ENCODE peak calls at places on chromosomes 1 and 21, in seven cellular contexts. One of them, this sample, is unnamed.

GRCh38 chr1:244970236-244970652 is 105.9 kb upstream of the HNRNPU start:
- DNase-seq in IMR-90: peak
- DNase-seq in GM12878: no peak
- DNase-seq in H1: peak
- DNase-seq in K562: peak
- DNase-seq in SK-N-SH: peak
- DNase-seq in HepG2: peak
- DNase-seq in this sample: peak

GRCh38 chr1:204139088-204139487 is 12.8 kb downstream of the ETNK2 start:
- DNase-seq in IMR-90: no peak
- DNase-seq in GM12878: no peak
- DNase-seq in H1: no peak
- DNase-seq in K562: no peak
- DNase-seq in SK-N-SH: no peak
- DNase-seq in HepG2: no peak
- DNase-seq in this sample: no peak

GRCh38 chr1:183096889-183097288 is 73.7 kb downstream of the LAMC1 start:
- DNase-seq in IMR-90: peak
- DNase-seq in GM12878: no peak
- DNase-seq in H1: no peak
- DNase-seq in K562: no peak
- DNase-seq in SK-N-SH: no peak
- DNase-seq in HepG2: no peak
- DNase-seq in this sample: no peak

GRCh38 chr1:226086776-226087175 is 24.3 kb downstream of the H3-3A start:
- DNase-seq in IMR-90: no peak
- DNase-seq in GM12878: no peak
- DNase-seq in H1: no peak
- DNase-seq in K562: no peak
- DNase-seq in SK-N-SH: no peak
- DNase-seq in HepG2: no peak
- DNase-seq in this sample: no peak

GRCh38 chr1:153880962-153881361 is 41.8 kb downstream of the GATAD2B start:
- DNase-seq in IMR-90: peak
- DNase-seq in GM12878: no peak
- DNase-seq in H1: no peak
- DNase-seq in K562: no peak
- DNase-seq in SK-N-SH: peak
- DNase-seq in HepG2: peak
- DNase-seq in this sample: no peak

GRCh38 chr1:244576259-244576892 is 76.5 kb upstream of the DESI2 start:
- DNase-seq in IMR-90: no peak
- DNase-seq in GM12878: no peak
- DNase-seq in H1: no peak
- DNase-seq in K562: no peak
- DNase-seq in SK-N-SH: no peak
- DNase-seq in HepG2: no peak
- DNase-seq in this sample: peak

GRCh38 chr1:229094476-229095311 is 176.2 kb upstream of the RAB4A start:
- DNase-seq in IMR-90: peak
- DNase-seq in GM12878: no peak
- DNase-seq in H1: no peak
- DNase-seq in K562: no peak
- DNase-seq in SK-N-SH: no peak
- DNase-seq in HepG2: no peak
- DNase-seq in this sample: no peak

GRCh38 chr1:116915182-116915611 is 5.5 kb downstream of the PTGFRN start:
- DNase-seq in IMR-90: no peak
- DNase-seq in GM12878: no peak
- DNase-seq in H1: no peak
- DNase-seq in K562: no peak
- DNase-seq in SK-N-SH: no peak
- DNase-seq in HepG2: no peak
- DNase-seq in this sample: no peak

GRCh38 chr1:229127301-229127700 is 143.6 kb upstream of the RAB4A start:
- DNase-seq in IMR-90: peak
- DNase-seq in GM12878: no peak
- DNase-seq in H1: no peak
- DNase-seq in K562: no peak
- DNase-seq in SK-N-SH: no peak
- DNase-seq in HepG2: no peak
- DNase-seq in this sample: no peak

GRCh38 chr1:94873520-94874351 is 53.2 kb downstream of the CNN3 start:
- DNase-seq in IMR-90: peak
- DNase-seq in GM12878: no peak
- DNase-seq in H1: no peak
- DNase-seq in K562: no peak
- DNase-seq in SK-N-SH: no peak
- DNase-seq in HepG2: no peak
- DNase-seq in this sample: no peak

GRCh38 chr1:177185209-177185608 is 14.5 kb downstream of the BRINP2 start:
- DNase-seq in IMR-90: peak
- DNase-seq in GM12878: no peak
- DNase-seq in H1: peak
- DNase-seq in K562: peak
- DNase-seq in SK-N-SH: no peak
- DNase-seq in HepG2: no peak
- DNase-seq in this sample: no peak

GRCh38 chr1:228515200-228515834 is 28.1 kb downstream of the RNF187 start:
- DNase-seq in IMR-90: peak
- DNase-seq in GM12878: no peak
- DNase-seq in H1: no peak
- DNase-seq in K562: peak
- DNase-seq in SK-N-SH: peak
- DNase-seq in HepG2: peak
- DNase-seq in this sample: peak

GRCh38 chr1:99131541-99131940 is 126.9 kb upstream of the PLPPR5 start:
- DNase-seq in IMR-90: no peak
- DNase-seq in GM12878: no peak
- DNase-seq in H1: no peak
- DNase-seq in K562: no peak
- DNase-seq in SK-N-SH: no peak
- DNase-seq in HepG2: no peak
- DNase-seq in this sample: no peak

GRCh38 chr1:228083871-228084278 is 1.4 kb downstream of the ARF1 start:
- DNase-seq in IMR-90: peak
- DNase-seq in GM12878: no peak
- DNase-seq in H1: no peak
- DNase-seq in K562: no peak
- DNase-seq in SK-N-SH: no peak
- DNase-seq in HepG2: no peak
- DNase-seq in this sample: no peak

GRCh38 chr1:164838786-164839185 is 279.8 kb downstream of the PBX1 start:
- DNase-seq in IMR-90: no peak
- DNase-seq in GM12878: no peak
- DNase-seq in H1: no peak
- DNase-seq in K562: no peak
- DNase-seq in SK-N-SH: no peak
- DNase-seq in HepG2: no peak
- DNase-seq in this sample: no peak

GRCh38 chr1:221069178-221069903 is 190.1 kb downstream of the HLX start:
- DNase-seq in IMR-90: no peak
- DNase-seq in GM12878: peak
- DNase-seq in H1: no peak
- DNase-seq in K562: no peak
- DNase-seq in SK-N-SH: no peak
- DNase-seq in HepG2: no peak
- DNase-seq in this sample: no peak

GRCh38 chr1:170768929-170769328 is 105.0 kb downstream of the PRRX1 start:
- DNase-seq in IMR-90: peak
- DNase-seq in GM12878: no peak
- DNase-seq in H1: no peak
- DNase-seq in K562: no peak
- DNase-seq in SK-N-SH: no peak
- DNase-seq in HepG2: no peak
- DNase-seq in this sample: no peak

GRCh38 chr1:84611796-84612195 is 37.6 kb upstream of the CTBS start:
- DNase-seq in IMR-90: peak
- DNase-seq in GM12878: no peak
- DNase-seq in H1: no peak
- DNase-seq in K562: no peak
- DNase-seq in SK-N-SH: no peak
- DNase-seq in HepG2: no peak
- DNase-seq in this sample: no peak

GRCh38 chr1:74534241-74534640 is 21.8 kb upstream of the LRRC53 start:
- DNase-seq in IMR-90: no peak
- DNase-seq in GM12878: no peak
- DNase-seq in H1: no peak
- DNase-seq in K562: no peak
- DNase-seq in SK-N-SH: no peak
- DNase-seq in HepG2: no peak
- DNase-seq in this sample: no peak

GRCh38 chr1:3550511-3551289 is 60.6 kb downstream of the MEGF6 start:
- DNase-seq in IMR-90: no peak
- DNase-seq in GM12878: no peak
- DNase-seq in H1: no peak
- DNase-seq in K562: no peak
- DNase-seq in SK-N-SH: peak
- DNase-seq in HepG2: no peak
- DNase-seq in this sample: no peak

GRCh38 chr21:44419679-44420078 is 35.6 kb upstream of the LRRC3 start:
- DNase-seq in IMR-90: no peak
- DNase-seq in GM12878: no peak
- DNase-seq in H1: no peak
- DNase-seq in K562: no peak
- DNase-seq in SK-N-SH: no peak
- DNase-seq in HepG2: no peak
- DNase-seq in this sample: no peak

GRCh38 chr21:26169061-26169610 is 1.4 kb downstream of the APP start:
- DNase-seq in IMR-90: peak
- DNase-seq in GM12878: peak
- DNase-seq in H1: peak
- DNase-seq in K562: no peak
- DNase-seq in SK-N-SH: peak
- DNase-seq in HepG2: peak
- DNase-seq in this sample: peak

GRCh38 chr1:91020486-91020885 is 1.3 kb downstream of the ZNF644 start:
- DNase-seq in IMR-90: peak
- DNase-seq in GM12878: no peak
- DNase-seq in H1: no peak
- DNase-seq in K562: no peak
- DNase-seq in SK-N-SH: no peak
- DNase-seq in HepG2: no peak
- DNase-seq in this sample: no peak

GRCh38 chr1:178066904-178067531 is 26.9 kb upstream of the RASAL2 start:
- DNase-seq in IMR-90: no peak
- DNase-seq in GM12878: peak
- DNase-seq in H1: no peak
- DNase-seq in K562: no peak
- DNase-seq in SK-N-SH: no peak
- DNase-seq in HepG2: no peak
- DNase-seq in this sample: no peak

GRCh38 chr21:22106720-22107410 is 1108.7 kb downstream of the NCAM2 start:
- DNase-seq in IMR-90: no peak
- DNase-seq in GM12878: no peak
- DNase-seq in H1: no peak
- DNase-seq in K562: no peak
- DNase-seq in SK-N-SH: no peak
- DNase-seq in HepG2: no peak
- DNase-seq in this sample: no peak

GRCh38 chr1:14742181-14742980 is 143.9 kb downstream of the KAZN start:
- DNase-seq in IMR-90: peak
- DNase-seq in GM12878: no peak
- DNase-seq in H1: no peak
- DNase-seq in K562: no peak
- DNase-seq in SK-N-SH: no peak
- DNase-seq in HepG2: peak
- DNase-seq in this sample: peak

GRCh38 chr21:14957836-14958235 is 107.0 kb downstream of the NRIP1 start:
- DNase-seq in IMR-90: peak
- DNase-seq in GM12878: no peak
- DNase-seq in H1: no peak
- DNase-seq in K562: no peak
- DNase-seq in SK-N-SH: no peak
- DNase-seq in HepG2: no peak
- DNase-seq in this sample: no peak

DNA sequence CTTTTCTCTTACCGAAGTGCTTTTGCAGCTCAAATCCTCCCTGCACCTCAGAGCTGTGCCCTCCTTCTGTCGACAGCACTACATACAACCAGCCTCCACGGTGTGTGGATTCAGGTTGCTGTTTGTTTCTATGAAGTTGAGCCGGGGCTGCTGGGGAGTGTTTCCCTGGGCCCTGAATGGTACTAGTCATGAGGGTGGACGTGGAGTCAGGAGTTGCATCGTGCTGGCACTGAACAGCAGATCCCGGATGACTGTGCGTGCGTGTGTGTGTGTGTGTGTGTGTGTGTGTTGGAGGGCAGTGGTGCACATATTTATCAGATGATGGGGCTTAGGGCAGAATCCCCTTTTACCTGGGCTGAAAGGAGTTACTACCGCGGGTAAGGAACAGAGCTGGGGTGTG is 47.0 kb downstream of the ACTL8 start:
- DNase-seq in IMR-90: peak
- DNase-seq in GM12878: no peak
- DNase-seq in H1: no peak
- DNase-seq in K562: no peak
- DNase-seq in SK-N-SH: no peak
- DNase-seq in HepG2: no peak
- DNase-seq in this sample: no peak
- TF ChIP-seq RFX5 in IMR-90: no peak
- TF ChIP-seq RFX5 in GM12878: no peak
- TF ChIP-seq RFX5 in H1: no peak
- TF ChIP-seq RFX5 in K562: no peak
- TF ChIP-seq RFX5 in SK-N-SH: no peak
- TF ChIP-seq RFX5 in HepG2: no peak
- TF ChIP-seq RFX5 in this sample: no peak

GRCh38 chr1:16717174-16718108 is 22.9 kb upstream of the RNU1-4 start:
- DNase-seq in IMR-90: no peak
- DNase-seq in GM12878: no peak
- DNase-seq in H1: peak
- DNase-seq in K562: peak
- DNase-seq in SK-N-SH: peak
- DNase-seq in HepG2: no peak
- DNase-seq in this sample: no peak
- TF ChIP-seq RFX5 in IMR-90: no peak
- TF ChIP-seq RFX5 in GM12878: no peak
- TF ChIP-seq RFX5 in H1: no peak
- TF ChIP-seq RFX5 in K562: no peak
- TF ChIP-seq RFX5 in SK-N-SH: no peak
- TF ChIP-seq RFX5 in HepG2: no peak
- TF ChIP-seq RFX5 in this sample: no peak

DNA sequence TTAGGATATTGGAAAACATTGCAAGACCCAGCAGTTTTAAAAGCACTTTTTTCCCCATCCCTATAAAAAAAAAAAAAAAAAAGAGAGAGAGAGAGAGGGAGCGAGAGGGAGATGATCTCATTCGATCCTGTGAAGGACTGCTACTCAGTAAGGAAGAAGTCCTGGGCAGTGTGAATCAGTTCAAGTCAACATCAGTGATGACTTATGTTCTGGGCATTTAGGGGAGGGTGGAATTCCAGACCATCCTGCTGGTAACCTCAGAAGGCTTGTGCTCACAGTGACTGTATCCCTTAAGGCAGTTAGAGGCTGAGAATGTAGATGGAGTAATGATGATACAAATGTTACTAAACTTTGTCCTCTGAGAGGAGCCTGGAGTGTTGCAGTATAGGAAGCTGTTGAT is 151.4 kb downstream of the TGFB2 start:
- DNase-seq in IMR-90: peak
- DNase-seq in GM12878: no peak
- DNase-seq in H1: no peak
- DNase-seq in K562: no peak
- DNase-seq in SK-N-SH: no peak
- DNase-seq in HepG2: peak
- DNase-seq in this sample: peak
- TF ChIP-seq RFX5 in IMR-90: no peak
- TF ChIP-seq RFX5 in GM12878: no peak
- TF ChIP-seq RFX5 in H1: no peak
- TF ChIP-seq RFX5 in K562: no peak
- TF ChIP-seq RFX5 in SK-N-SH: no peak
- TF ChIP-seq RFX5 in HepG2: no peak
- TF ChIP-seq RFX5 in this sample: no peak

GRCh38 chr1:168706376-168706995 is 22.5 kb downstream of the DPT start:
- DNase-seq in IMR-90: no peak
- DNase-seq in GM12878: no peak
- DNase-seq in H1: no peak
- DNase-seq in K562: no peak
- DNase-seq in SK-N-SH: no peak
- DNase-seq in HepG2: no peak
- DNase-seq in this sample: no peak
- TF ChIP-seq RFX5 in IMR-90: no peak
- TF ChIP-seq RFX5 in GM12878: no peak
- TF ChIP-seq RFX5 in H1: no peak
- TF ChIP-seq RFX5 in K562: no peak
- TF ChIP-seq RFX5 in SK-N-SH: no peak
- TF ChIP-seq RFX5 in HepG2: no peak
- TF ChIP-seq RFX5 in this sample: no peak

This sample was measured in A549.